ENCODE peak calls at places on chromosomes 16 and 17, in five cellular contexts. Q, K, M, V and S are unnamed samples.

GRCh38 chr17:45147102-45147580 is 1.1 kb upstream of the HEXIM1 start:
- DNase-seq in Q (peak; percentile 90), K (peak; percentile 87), M (no peak), V (no peak), S (peak; percentile 71)

GRCh38 chr17:46772013-46772878 is 46.2 kb downstream of the WNT3 start:
- DNase-seq in Q (no peak), K (peak; percentile 95), M (no peak), V (no peak), S (peak; percentile 16)

GRCh38 chr17:55056530-55056929 is 88.0 kb downstream of the STXBP4 start:
- DNase-seq in Q (no peak), K (peak; percentile 15), M (no peak), V (peak; percentile 53), S (peak; percentile 32)

GRCh38 chr17:48542956-48543853 is 1.7 kb downstream of the HOXB2 start:
- DNase-seq in Q (peak; percentile 90), K (peak; percentile 72), M (peak; percentile 83), V (no peak), S (peak; percentile 61)

GRCh38 chr17:79189264-79189663 is 114.6 kb downstream of the ENGASE start:
- DNase-seq in Q (no peak), K (no peak), M (no peak), V (no peak), S (no peak)

GRCh38 chr17:82948081-82948511 is 108.3 kb upstream of the ZNF750 start:
- DNase-seq in Q (peak; percentile 55), K (no peak), M (peak; percentile 64), V (no peak), S (no peak)

GRCh38 chr16:11507991-11508390 is 78.7 kb downstream of the LITAF start:
- DNase-seq in Q (no peak), K (no peak), M (no peak), V (no peak), S (no peak)

GRCh38 chr17:47844814-47845453 is 3.9 kb upstream of the SCRN2 start:
- DNase-seq in Q (no peak), K (peak; percentile 57), M (no peak), V (no peak), S (no peak)

GRCh38 chr16:84928679-84929420 is 82.5 kb downstream of the ZDHHC7 start:
- DNase-seq in Q (peak; percentile 79), K (no peak), M (peak; percentile 94), V (no peak), S (no peak)

GRCh38 chr17:71869833-71870545 is 250.8 kb upstream of the SOX9 start:
- DNase-seq in Q (no peak), K (no peak), M (no peak), V (no peak), S (no peak)
- TF ChIP-seq POLR2AphosphoS5 in Q (no peak), K (no peak), M (no peak), V (no peak), S (no peak)

DNA sequence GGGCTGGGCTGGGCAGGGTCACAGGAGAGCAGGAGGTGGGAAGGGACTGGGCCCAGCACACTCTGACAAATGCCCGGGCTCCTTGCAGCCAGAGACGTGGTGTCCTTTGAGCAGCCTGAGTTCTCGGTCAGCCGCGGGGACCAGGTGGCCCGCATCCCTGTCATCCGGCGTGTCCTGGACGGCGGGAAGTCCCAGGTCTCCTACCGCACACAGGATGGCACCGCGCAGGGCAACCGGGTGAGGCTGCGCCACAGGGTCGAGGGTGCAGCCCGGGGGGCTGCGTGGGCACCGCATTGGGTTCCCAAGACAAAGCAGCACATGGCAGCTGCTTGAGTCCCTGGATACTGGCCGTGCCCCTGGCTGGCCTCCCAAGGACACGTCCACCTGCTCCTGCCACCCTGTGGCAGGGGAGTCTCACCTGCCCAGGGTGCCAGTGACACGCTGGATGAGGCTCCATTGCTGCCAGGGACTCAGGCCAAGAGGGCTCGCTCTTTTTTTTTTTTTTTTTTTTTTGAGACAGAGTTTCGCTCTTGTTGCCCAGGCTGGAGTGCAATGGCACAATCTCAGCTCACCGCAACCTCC is 21.3 kb downstream of the GALK1 start:
- DNase-seq in Q (peak; percentile 70), K (no peak), M (no peak), V (no peak), S (no peak)
- TF ChIP-seq POLR2AphosphoS5 in Q (no peak), K (no peak), M (no peak), V (no peak), S (no peak)

DNA sequence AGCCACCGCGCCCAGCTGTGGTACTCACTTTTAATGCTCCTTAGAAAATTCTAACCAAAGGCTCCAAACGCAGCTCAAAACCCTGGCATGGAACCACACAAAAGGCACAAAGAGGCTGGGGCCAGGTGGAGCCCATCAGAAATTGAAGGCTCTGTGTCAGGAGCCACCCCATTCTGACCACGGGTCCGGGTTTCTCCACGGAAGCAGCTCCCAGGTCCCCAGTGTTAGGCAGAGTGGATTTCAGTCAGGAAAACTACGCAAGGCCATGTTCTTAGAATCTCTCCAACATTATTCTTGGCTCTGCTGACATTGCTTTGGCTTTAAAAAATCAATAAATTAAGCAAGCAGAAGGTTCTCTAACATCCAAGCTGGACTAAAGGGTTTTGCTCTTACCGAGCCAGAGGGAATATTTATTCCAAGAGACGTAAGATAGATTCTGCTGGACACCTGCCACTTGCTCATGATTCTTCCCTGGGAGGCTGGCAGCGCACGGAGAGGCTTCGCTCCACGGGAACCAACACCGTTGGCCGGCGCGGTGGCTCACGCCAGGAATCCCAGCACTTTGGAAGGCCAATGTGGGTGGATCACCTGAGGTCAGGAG is 93.5 kb downstream of the NXN start:
- DNase-seq in Q (peak; percentile 79), K (no peak), M (peak; percentile 97), V (peak; percentile 86), S (no peak)
- TF ChIP-seq POLR2AphosphoS5 in Q (no peak), K (no peak), M (peak; percentile 79), V (peak; percentile 83), S (no peak)

DNA sequence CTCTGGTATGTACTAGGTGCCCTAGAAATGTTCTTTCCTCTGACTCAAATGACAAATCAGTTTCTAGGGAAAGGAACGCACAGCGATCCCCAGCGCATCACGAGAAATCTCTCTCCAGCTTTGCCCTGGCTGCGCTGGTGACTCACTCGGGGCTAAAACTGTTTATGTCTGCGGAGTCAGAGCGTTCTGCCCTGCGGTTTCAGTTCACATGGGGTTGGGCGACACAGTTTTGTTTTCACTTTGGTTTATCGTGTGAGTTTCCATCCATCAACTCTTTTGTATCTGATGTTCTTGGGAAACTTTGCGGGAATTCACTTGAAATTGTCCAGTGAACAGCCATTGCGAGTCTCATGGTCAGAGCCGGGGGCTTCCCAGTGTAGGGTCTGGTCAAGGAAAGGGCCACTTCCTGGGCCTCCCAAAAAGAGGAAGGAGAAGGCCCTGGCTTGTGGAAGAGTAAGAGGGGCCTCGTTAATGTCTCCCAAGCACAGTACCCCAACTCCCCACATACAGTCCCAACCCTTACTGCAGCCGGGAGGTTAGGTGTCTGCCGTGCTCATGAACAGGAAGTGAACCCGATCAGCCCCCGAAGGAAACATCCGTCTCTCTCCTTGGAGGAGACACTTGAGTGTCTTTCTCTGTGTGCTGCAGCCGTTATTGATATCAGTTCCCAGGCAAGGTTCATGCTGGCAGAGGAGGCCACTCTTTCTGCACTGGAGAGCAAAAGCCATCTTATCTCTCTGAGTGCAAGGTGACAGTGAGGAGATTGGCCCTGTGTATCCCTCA is 643.2 kb downstream of the WWOX start:
- DNase-seq in Q (no peak), K (no peak), M (no peak), V (no peak), S (no peak)
- TF ChIP-seq POLR2AphosphoS5 in Q (no peak), K (no peak), M (no peak), V (no peak), S (no peak)

GRCh38 chr17:58865301-58865700 is 109.6 kb downstream of the PPM1E start:
- DNase-seq in Q (no peak), K (no peak), M (no peak), V (no peak), S (no peak)

GRCh38 chr17:58875261-58875660 is 119.6 kb downstream of the PPM1E start:
- DNase-seq in Q (no peak), K (no peak), M (no peak), V (no peak), S (no peak)

GRCh38 chr17:58873926-58874325 is 118.3 kb downstream of the PPM1E start:
- DNase-seq in Q (no peak), K (no peak), M (no peak), V (no peak), S (no peak)

DNA sequence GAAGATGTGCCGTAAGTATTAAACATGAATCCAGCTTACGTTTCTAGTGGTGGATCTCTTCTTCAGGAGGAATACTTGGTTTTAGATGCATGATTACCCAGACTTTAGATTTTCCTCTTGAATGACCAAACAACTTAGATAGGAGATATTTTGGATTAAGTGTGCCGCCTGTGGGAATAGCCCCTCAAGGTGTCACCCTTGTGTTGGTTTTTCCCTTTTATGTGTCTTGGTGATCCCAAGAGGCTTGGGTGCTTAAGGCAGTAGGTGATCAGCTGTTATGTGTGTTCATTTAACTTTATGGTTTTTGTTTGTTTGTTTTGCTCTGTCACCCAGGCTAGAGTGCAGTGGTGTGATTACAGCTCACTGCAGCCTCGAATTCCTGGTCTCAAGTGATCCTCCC is 115.1 kb downstream of the PPM1E start:
- DNase-seq in Q (no peak), K (peak; percentile 11), M (no peak), V (no peak), S (no peak)
- TF ChIP-seq POLR2AphosphoS5 in Q (no peak), K (no peak), M (no peak), V (no peak), S (no peak)

GRCh38 chr16:47141773-47142468 is 1.8 kb downstream of the NETO2 start:
- DNase-seq in Q (no peak), K (peak; percentile 97), M (peak; percentile 81), V (peak; percentile 70), S (peak; percentile 90)
- TF ChIP-seq POLR2AphosphoS5 in Q (no peak), K (no peak), M (no peak), V (peak; percentile 29), S (no peak)

GRCh38 chr16:1766701-1767100 is 4.6 kb downstream of the NME3 start:
- DNase-seq in Q (peak; percentile 78), K (no peak), M (no peak), V (no peak), S (no peak)

GRCh38 chr16:1765826-1766225 is 5.5 kb downstream of the NME3 start:
- DNase-seq in Q (peak; percentile 80), K (no peak), M (no peak), V (no peak), S (no peak)

GRCh38 chr16:1766231-1766630 is 5.1 kb downstream of the NME3 start:
- DNase-seq in Q (peak; percentile 74), K (no peak), M (no peak), V (no peak), S (no peak)

GRCh38 chr16:1768061-1768766 is 3.1 kb downstream of the NME3 start:
- DNase-seq in Q (peak; percentile 79), K (no peak), M (no peak), V (no peak), S (no peak)

DNA sequence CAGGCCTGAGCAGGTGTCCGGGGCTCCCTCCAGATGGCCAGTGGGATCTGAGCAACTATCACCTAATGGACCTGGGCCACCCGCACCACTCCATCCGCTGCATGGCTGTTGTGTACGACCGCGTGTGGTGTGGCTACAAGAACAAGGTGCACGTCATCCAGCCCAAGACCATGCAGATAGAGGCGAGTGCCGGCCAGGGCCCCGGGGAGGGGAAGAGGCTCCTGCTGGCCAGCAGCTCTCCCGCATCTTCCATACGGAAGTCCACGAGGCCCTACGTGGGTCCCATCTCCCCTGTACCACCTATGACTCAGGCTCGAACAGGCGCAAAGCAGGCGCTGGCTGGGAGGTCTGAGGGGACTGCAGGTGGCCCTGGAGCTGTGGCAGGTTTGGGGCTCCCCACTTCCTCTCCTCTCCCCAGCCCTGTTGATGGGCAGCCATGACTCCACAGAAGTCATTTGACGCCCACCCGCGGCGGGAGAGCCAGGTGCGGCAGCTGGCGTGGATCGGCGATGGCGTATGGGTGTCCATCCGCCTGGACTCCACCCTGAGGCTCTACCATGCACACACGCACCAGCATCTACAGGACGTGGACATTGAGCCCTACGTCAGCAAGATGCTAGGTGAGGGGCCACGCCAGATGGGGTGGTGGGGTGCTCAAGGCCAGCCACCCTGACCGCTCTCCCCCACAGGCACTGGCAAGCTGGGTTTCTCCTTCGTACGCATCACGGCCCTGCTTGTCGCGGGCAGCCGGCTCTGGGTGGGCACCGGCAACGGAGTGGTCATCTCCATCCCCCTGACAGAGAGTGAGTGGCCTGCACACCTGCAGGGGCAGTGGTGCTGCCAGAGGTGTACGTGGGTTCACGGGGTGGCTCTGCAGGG is 4.0 kb downstream of the NME3 start:
- DNase-seq in Q (peak; percentile 79), K (no peak), M (no peak), V (no peak), S (no peak)
- TF ChIP-seq POLR2AphosphoS5 in Q (no peak), K (no peak), M (no peak), V (no peak), S (no peak)